ENCODE peak calls at places on chromosomes 3 and 15, in five cellular contexts. T is H9; O is choroid plexus epithelial cell; C is SW 1271; J is CD8-positive, alpha-beta memory T cell. U is an unnamed sample.

GRCh38 chr3:61986473-61986872 is 386.9 kb downstream of the FEZF2 start:
- DNase-seq in T (no peak), O (no peak), C (no peak), J (no peak), U (no peak)

GRCh38 chr3:72437666-72438065 is 410.6 kb downstream of the SHQ1 start:
- DNase-seq in T (no peak), O (no peak), C (no peak), J (no peak), U (no peak)

GRCh38 chr3:72862314-72863090 is 14.3 kb upstream of the SHQ1 start:
- DNase-seq in T (no peak), O (no peak), C (no peak), J (no peak), U (no peak)

GRCh38 chr15:28992996-28993719 is 107.4 kb downstream of the APBA2 start:
- DNase-seq in T (no peak), O (peak), C (no peak), J (no peak), U (no peak)

GRCh38 chr3:46097691-46098241 is 70.5 kb upstream of the XCR1 start:
- DNase-seq in T (no peak), O (peak), C (no peak), J (no peak), U (no peak)

GRCh38 chr3:173970206-173970605 is 572.7 kb downstream of the NLGN1 start:
- DNase-seq in T (no peak), O (no peak), C (no peak), J (no peak), U (no peak)

GRCh38 chr3:89876116-89876515 is 768.7 kb downstream of the EPHA3 start:
- DNase-seq in T (no peak), O (no peak), C (no peak), J (no peak), U (no peak)

GRCh38 chr3:114274929-114275328 is 18.9 kb upstream of the TIGIT start:
- DNase-seq in T (no peak), O (peak), C (no peak), J (no peak), U (no peak)

GRCh38 chr3:51282931-51283330 is 102.2 kb upstream of the MANF start:
- DNase-seq in T (no peak), O (peak), C (no peak), J (no peak), U (no peak)

GRCh38 chr3:158465074-158465473 is 105.9 kb upstream of the MLF1 start:
- DNase-seq in T (no peak), O (no peak), C (no peak), J (no peak), U (no peak)

GRCh38 chr3:45166283-45166879 is 20.2 kb upstream of the CDCP1 start:
- DNase-seq in T (no peak), O (no peak), C (no peak), J (no peak), U (no peak)

GRCh38 chr15:68208641-68209240 is 3.6 kb upstream of the CALML4 start:
- DNase-seq in T (no peak), O (no peak), C (no peak), J (no peak), U (no peak)

GRCh38 chr3:107881517-107881916 is 209.3 kb downstream of the CD47 start:
- DNase-seq in T (no peak), O (no peak), C (no peak), J (no peak), U (no peak)

GRCh38 chr15:52383100-52383588 is 87.5 kb upstream of the MYO5C start:
- DNase-seq in T (no peak), O (no peak), C (no peak), J (no peak), U (peak)

GRCh38 chr3:82474140-82474539 is 712.7 kb upstream of the GBE1 start:
- DNase-seq in T (no peak), O (no peak), C (no peak), J (no peak), U (no peak)

GRCh38 chr3:142647856-142648255 is 51.7 kb downstream of the PLS1 start:
- DNase-seq in T (no peak), O (no peak), C (peak), J (no peak), U (no peak)

GRCh38 chr3:50323614-50324199 is 1.2 kb upstream of the HYAL2 start:
- DNase-seq in T (no peak), O (no peak), C (no peak), J (no peak), U (peak)

GRCh38 chr3:11478167-11478566 is 165.5 kb downstream of the VGLL4 start:
- DNase-seq in T (no peak), O (no peak), C (no peak), J (no peak), U (no peak)

GRCh38 chr3:46860381-46861292 is 2.6 kb downstream of the MYL3 start:
- DNase-seq in T (no peak), O (no peak), C (no peak), J (no peak), U (no peak)

GRCh38 chr3:12155264-12155663 is 3.4 kb downstream of the TIMP4 start:
- DNase-seq in T (no peak), O (no peak), C (no peak), J (no peak), U (no peak)

GRCh38 chr15:101147181-101147580 is 104.7 kb downstream of the CHSY1 start:
- DNase-seq in T (no peak), O (no peak), C (no peak), J (no peak), U (no peak)

GRCh38 chr15:68187559-68187958 is 17.6 kb downstream of the CALML4 start:
- DNase-seq in T (no peak), O (peak), C (no peak), J (no peak), U (peak)

GRCh38 chr3:57556459-57557087 is 499 bp downstream of the PDE12 start:
- DNase-seq in T (no peak), O (peak), C (no peak), J (peak), U (no peak)

GRCh38 chr15:74365619-74366445 is 1.6 kb downstream of the CYP11A1 start:
- DNase-seq in T (peak), O (peak), C (peak), J (no peak), U (peak)

GRCh38 chr3:50531201-50531600 is 27.8 kb upstream of the CACNA2D2 start:
- DNase-seq in T (no peak), O (no peak), C (no peak), J (no peak), U (no peak)

GRCh38 chr15:42154576-42155355 is 1.7 kb downstream of the PLA2G4F start:
- DNase-seq in T (no peak), O (no peak), C (no peak), J (no peak), U (no peak)

GRCh38 chr3:56590814-56591213 is 33.8 kb downstream of the CCDC66 start:
- DNase-seq in T (no peak), O (peak), C (no peak), J (no peak), U (no peak)

GRCh38 chr3:134317106-134317947 is 56.9 kb downstream of the AMOTL2 start:
- DNase-seq in T (no peak), O (no peak), C (peak), J (no peak), U (no peak)

GRCh38 chr3:127671523-127672428 is 976 bp upstream of the ABTB1 start:
- DNase-seq in T (no peak), O (no peak), C (no peak), J (peak), U (peak)

GRCh38 chr15:76108021-76108723 is 48.4 kb downstream of the TMEM266 start:
- DNase-seq in T (no peak), O (no peak), C (no peak), J (no peak), U (no peak)

GRCh38 chr15:66644815-66645345 is 57.2 kb upstream of the SMAD6 start:
- DNase-seq in T (no peak), O (peak), C (no peak), J (no peak), U (peak)

GRCh38 chr15:57525581-57525980 is 66.1 kb upstream of the MYZAP start:
- DNase-seq in T (no peak), O (no peak), C (no peak), J (no peak), U (peak)

U was measured in endothelial cell of umbilical vein.